ENCODE peak calls at places on chromosomes 7 and 10, in ten cellular contexts. K is stomach; U is gastrocnemius medialis; V is colonic mucosa; Z is CD4-positive, CD25-positive, alpha-beta regulatory T cell; M is NT2/D1; T is uterus; H is effector memory CD4-positive, alpha-beta T cell; D is mammary epithelial cell; Y is sigmoid colon. I is an unnamed sample. For H3K9me3 and H3K4me1, the result is how much of the 10 kb centered on the place peaks cover.

GRCh38 chr10:7945025-7945424 is 109.5 kb upstream of the GATA3 start:
- DNase-seq in Y (no peak), V (no peak), M (no peak), H (no peak), K (no peak), U (no peak), D (no peak), T (no peak), Z (no peak), I (no peak)

GRCh38 chr7:83036721-83037380 is 125.8 kb downstream of the PCLO start:
- DNase-seq in Y (no peak), Z (no peak), M (no peak), T (no peak), U (no peak), D (no peak), K (no peak), H (no peak), V (no peak), I (no peak)

GRCh38 chr10:5534880-5535856 is 10.4 kb downstream of the CALML3 start:
- DNase-seq in U (no peak), M (no peak), Y (peak), V (no peak), K (no peak), T (peak), D (peak), H (no peak), Z (no peak), I (no peak)

GRCh38 chr10:34918060-34918840 is 103.2 kb upstream of the PARD3 start:
- DNase-seq in D (no peak), K (no peak), T (no peak), H (no peak), Z (no peak), U (no peak), V (no peak), Y (no peak), M (no peak), I (no peak)

GRCh38 chr10:97355571-97355975 is 21.0 kb upstream of the FRAT2 start:
- DNase-seq in V (peak), Y (no peak), D (no peak), Z (peak), U (no peak), H (no peak), M (no peak), K (peak), T (no peak), I (no peak)

GRCh38 chr10:78802866-78803265 is 265.9 kb upstream of the ZMIZ1 start:
- DNase-seq in V (peak), T (peak), D (no peak), M (no peak), H (no peak), K (no peak), Y (peak), U (peak), Z (no peak), I (peak)

GRCh38 chr10:49177391-49178355 is 10.5 kb downstream of the TMEM273 start:
- DNase-seq in Y (no peak), D (peak), Z (no peak), U (peak), H (peak), V (peak), T (no peak), K (no peak), M (no peak), I (peak)

GRCh38 chr10:11036424-11037011 is 18.8 kb downstream of the CELF2 start:
- DNase-seq in M (peak), V (peak), H (no peak), U (no peak), K (peak), D (peak), T (no peak), Z (no peak), Y (no peak), I (no peak)

GRCh38 chr7:52168085-52168484 is 851.5 kb upstream of the COBL start:
- DNase-seq in Z (no peak), D (no peak), M (peak), T (no peak), V (no peak), U (no peak), Y (no peak), H (no peak), K (no peak), I (no peak)

GRCh38 chr10:27745719-27746363 is at the start of gene MKX:
- DNase-seq in H (no peak), T (peak), Y (peak), M (no peak), V (peak), Z (no peak), U (no peak), K (peak), D (peak), I (peak)

GRCh38 chr7:106345421-106346166 is 60.8 kb upstream of the NAMPT start:
- DNase-seq in V (no peak), H (no peak), K (no peak), D (no peak), Z (no peak), U (no peak), T (no peak), Y (no peak), M (no peak), I (no peak)

GRCh38 chr7:37448057-37448636 is 517 bp downstream of the ELMO1 start:
- DNase-seq in U (no peak), D (no peak), H (no peak), V (no peak), K (no peak), Y (peak), M (peak), T (peak), Z (no peak), I (peak)

GRCh38 chr10:75211007-75211735 is 575 bp downstream of the VDAC2 start:
- DNase-seq in D (peak), M (no peak), Y (peak), Z (peak), U (peak), V (peak), K (peak), H (no peak), T (no peak), I (no peak)

GRCh38 chr7:81584667-81585066 is 185.2 kb downstream of the HGF start:
- DNase-seq in Y (no peak), T (no peak), M (no peak), K (no peak), H (no peak), U (no peak), V (no peak), D (no peak), Z (no peak), I (no peak)

GRCh38 chr10:48476279-48476982 is 128.4 kb downstream of the ARHGAP22 start:
- DNase-seq in H (no peak), V (no peak), Y (peak), K (peak), Z (no peak), D (no peak), T (no peak), U (no peak), M (no peak), I (no peak)

GRCh38 chr7:106824458-106824857 is 40.6 kb upstream of the PIK3CG start:
- DNase-seq in T (no peak), Y (no peak), M (no peak), D (peak), U (no peak), V (no peak), Z (no peak), K (no peak), H (no peak), I (no peak)

GRCh38 chr7:154415709-154416399 is 363.7 kb downstream of the DPP6 start:
- DNase-seq in M (no peak), V (no peak), H (no peak), Z (no peak), K (no peak), Y (no peak), T (no peak), U (peak), D (no peak), I (no peak)

GRCh38 chr10:29723704-29724103 is 88.9 kb upstream of the SVIL start:
- DNase-seq in V (no peak), Z (no peak), D (no peak), H (no peak), K (no peak), T (no peak), M (no peak), Y (no peak), U (no peak), I (no peak)

DNA sequence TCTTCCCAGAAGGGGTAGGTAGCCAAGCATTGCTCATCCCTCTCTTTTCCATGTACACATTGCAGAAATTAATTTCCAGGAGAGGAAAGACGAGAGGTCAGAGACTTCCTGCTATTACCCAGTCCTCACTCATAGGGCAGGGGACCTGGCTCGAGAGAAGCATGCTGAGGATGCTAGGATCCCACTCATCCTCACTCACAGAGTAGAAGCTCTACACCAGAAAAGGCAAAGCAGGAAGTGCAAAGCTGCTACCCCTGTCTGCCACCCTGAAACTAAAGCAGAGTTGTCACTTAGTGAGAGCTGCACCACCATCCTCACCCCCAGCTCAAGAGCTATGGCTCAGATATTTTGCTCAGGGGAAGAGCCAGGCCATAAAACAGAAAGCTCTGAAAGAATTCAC is 9.9 kb downstream of the OR9A2 start:
- DNase-seq in K (no peak), Y (no peak), T (no peak), U (no peak), Z (no peak), D (no peak), V (no peak), M (no peak), H (no peak), I (no peak)
- H3K9me3 ChIP-seq in K (under half), Y (under half), T (under half), U (under half), Z (under half), D (under half), V (under half), M (under half), H (under half), I (under half)

GRCh38 chr7:101575731-101576130 is 53.4 kb downstream of the MYL10 start:
- DNase-seq in D (no peak), H (no peak), V (no peak), Z (no peak), U (no peak), K (no peak), T (no peak), M (no peak), Y (no peak), I (no peak)
- H3K4me3 ChIP-seq in D (no peak), H (no peak), V (no peak), Z (no peak), U (no peak), K (no peak), T (no peak), M (no peak), Y (no peak), I (no peak)

GRCh38 chr10:121774404-121774803 is 153.4 kb downstream of the ATE1 start:
- DNase-seq in H (no peak), V (no peak), Y (no peak), M (no peak), K (no peak), T (no peak), Z (no peak), U (no peak), D (no peak), I (no peak)
- H3K4me1 ChIP-seq in H (under half), V (under half), Y (under half), M (under half), K (under half), T (under half), Z (under half), U (under half), D (under half), I (under half)

GRCh38 chr10:63390521-63390920 is 75.3 kb downstream of the JMJD1C start:
- DNase-seq in T (no peak), D (no peak), U (no peak), M (no peak), Y (no peak), K (no peak), H (no peak), Z (no peak), V (no peak), I (no peak)
- H3K9me3 ChIP-seq in T (under half), D (under half), U (under half), M (under half), Y (under half), K (under half), H (under half), Z (under half), V (under half), I (under half)

GRCh38 chr10:93079663-93080349 is 6.1 kb downstream of the CYP26A1 start:
- DNase-seq in T (no peak), H (no peak), Z (no peak), V (peak), D (no peak), M (no peak), K (no peak), Y (no peak), U (no peak), I (peak)
- H3K4me3 ChIP-seq in T (no peak), H (no peak), Z (no peak), V (no peak), D (no peak), M (no peak), K (no peak), Y (no peak), U (no peak), I (no peak)

GRCh38 chr7:27191081-27191715 is 6.2 kb upstream of the HOXA11 start:
- DNase-seq in M (no peak), Y (no peak), T (no peak), V (peak), Z (no peak), D (no peak), H (no peak), K (peak), U (no peak), I (no peak)
- H3K4me1 ChIP-seq in M (under half), Y (half or more), T (under half), V (under half), Z (under half), D (under half), H (under half), K (under half), U (under half), I (under half)

GRCh38 chr10:108378779-108379178 is 1214.3 kb upstream of the SORCS1 start:
- DNase-seq in M (no peak), U (no peak), H (no peak), V (no peak), K (no peak), Y (no peak), Z (no peak), T (no peak), D (no peak), I (no peak)
- H3K9me3 ChIP-seq in M (under half), U (under half), H (under half), V (under half), K (under half), Y (under half), Z (under half), T (under half), D (under half), I (under half)

DNA sequence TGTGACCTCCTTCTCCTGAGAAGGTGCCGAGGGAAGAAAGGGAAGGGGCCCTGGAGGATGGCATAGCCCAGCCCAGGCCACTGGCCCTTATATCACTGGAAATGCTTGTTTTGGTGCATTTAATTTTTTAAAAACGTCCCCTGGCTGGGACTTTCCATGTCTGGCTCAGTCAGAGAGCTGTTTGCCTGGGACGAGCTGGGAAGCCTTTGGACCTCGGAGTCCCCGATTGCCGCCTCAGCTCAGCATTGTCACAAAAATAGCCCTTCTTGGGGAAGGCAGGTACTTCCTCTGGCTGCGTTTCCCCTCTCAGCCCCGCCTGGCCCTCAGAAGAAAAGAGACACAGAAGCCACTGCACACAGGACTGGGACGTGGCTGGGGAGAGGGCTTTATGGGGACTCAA is 31.3 kb upstream of the MXI1 start:
- DNase-seq in D (no peak), Z (no peak), U (no peak), V (no peak), K (no peak), M (no peak), Y (no peak), H (no peak), T (no peak), I (no peak)
- H3K4me3 ChIP-seq in D (no peak), Z (no peak), U (no peak), V (no peak), K (no peak), M (no peak), Y (no peak), H (no peak), T (no peak), I (no peak)